ENCODE peak calls at places on chromosomes 2 and 18, in ten cellular contexts. I is body of pancreas, D is Peyer's patch, S is uterus, Q is A549, L is gastrocnemius medialis, K is endothelial cell of umbilical vein, G is esophagus squamous epithelium, U is GM12891, X is sigmoid colon. H is an unnamed sample.

GRCh38 chr2:96805026-96805425 is 11.0 kb upstream of the CNNM3 start:
- DNase-seq in I (no peak), D (no peak), S (no peak), Q (no peak), L (no peak), K (no peak), G (no peak), U (no peak), X (no peak), H (no peak)

GRCh38 chr2:46569061-46569560 is 89.7 kb downstream of the TMEM247 start:
- DNase-seq in I (peak; percentile 28), D (no peak), S (no peak), Q (no peak), L (no peak), K (no peak), G (no peak), U (peak; percentile 23), X (no peak), H (no peak)

GRCh38 chr2:75292826-75293225 is 93.5 kb upstream of the TACR1 start:
- DNase-seq in I (no peak), D (no peak), S (no peak), Q (no peak), L (no peak), K (peak; percentile 96), G (no peak), U (no peak), X (no peak), H (no peak)

GRCh38 chr2:45909677-45910191 is 258.3 kb downstream of the PRKCE start:
- DNase-seq in I (peak; percentile 53), D (peak; percentile 49), S (no peak), Q (no peak), L (no peak), K (no peak), G (no peak), U (peak; percentile 47), X (no peak), H (no peak)

GRCh38 chr18:48161201-48161910 is 230.9 kb upstream of the SMAD2 start:
- DNase-seq in I (peak; percentile 84), D (peak; percentile 85), S (peak; percentile 88), Q (peak; percentile 49), L (peak; percentile 48), K (peak; percentile 26), G (no peak), U (peak; percentile 72), X (peak; percentile 91), H (peak; percentile 75)

GRCh38 chr18:75247601-75248421 is 37.2 kb downstream of the TSHZ1 start:
- DNase-seq in I (no peak), D (no peak), S (no peak), Q (peak; percentile 7), L (no peak), K (peak; percentile 86), G (no peak), U (no peak), X (no peak), H (no peak)

GRCh38 chr2:215929602-215930335 is 83.6 kb downstream of the MREG start:
- DNase-seq in I (no peak), D (no peak), S (no peak), Q (no peak), L (no peak), K (peak; percentile 17), G (no peak), U (no peak), X (no peak), H (no peak)

GRCh38 chr2:235333076-235333475 is 160.8 kb upstream of the AGAP1 start:
- DNase-seq in I (no peak), D (no peak), S (no peak), Q (peak; percentile 73), L (no peak), K (no peak), G (no peak), U (no peak), X (no peak), H (no peak)

GRCh38 chr18:21391074-21391673 is 149.1 kb downstream of the GREB1L start:
- DNase-seq in I (no peak), D (peak; percentile 67), S (no peak), Q (peak; percentile 44), L (no peak), K (peak; percentile 11), G (no peak), U (no peak), X (no peak), H (peak; percentile 2)

GRCh38 chr2:20419752-20420151 is 27.1 kb upstream of the RHOB start:
- DNase-seq in I (no peak), D (no peak), S (no peak), Q (no peak), L (no peak), K (no peak), G (no peak), U (no peak), X (no peak), H (no peak)
- TF ChIP-seq POLR2A in I (no peak), D (no peak), S (no peak), Q (no peak), L (no peak), K (no peak), G (no peak), U (no peak), X (no peak), H (no peak)

DNA sequence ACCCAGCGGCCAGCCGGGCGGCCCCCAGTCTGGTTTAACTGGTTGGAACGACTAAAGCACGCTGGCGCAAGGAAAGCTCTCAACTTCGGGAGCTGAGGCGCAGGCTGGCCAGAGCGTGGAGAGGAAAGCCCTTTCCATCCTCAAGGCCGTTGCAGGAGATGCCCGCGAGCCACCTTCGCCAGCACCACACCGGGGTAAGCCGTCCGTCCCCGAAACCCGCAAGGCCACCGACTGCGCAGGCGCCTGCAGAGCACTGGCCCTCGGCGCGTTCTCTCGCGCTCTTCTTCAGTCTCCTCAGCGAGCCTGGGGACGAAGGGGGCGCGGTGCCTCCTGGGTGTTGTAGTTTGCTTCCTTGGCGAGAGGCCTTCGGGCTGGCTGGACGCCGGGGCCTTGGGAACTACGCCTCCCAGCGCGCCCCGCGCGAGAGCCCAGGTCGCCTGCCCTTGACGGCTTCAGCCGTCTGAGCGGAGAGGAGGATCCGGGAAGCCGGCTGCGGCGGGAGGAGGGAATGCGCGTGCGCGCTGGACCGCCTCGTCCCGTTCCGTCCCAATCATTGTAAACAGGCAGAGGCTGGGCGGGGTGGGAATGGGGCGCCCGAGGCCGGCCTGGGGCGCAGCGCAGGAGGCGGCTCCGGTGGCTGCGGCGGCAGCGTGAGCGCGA is at the start of gene RALBP1:
- DNase-seq in I (peak; percentile 100), D (peak; percentile 100), S (peak; percentile 99), Q (peak; percentile 98), L (peak; percentile 98), K (peak; percentile 100), G (peak; percentile 91), U (peak; percentile 97), X (peak; percentile 100), H (peak; percentile 98)
- TF ChIP-seq POLR2A in I (peak; percentile 79), D (no peak), S (peak; percentile 83), Q (peak; percentile 90), L (peak; percentile 74), K (peak; percentile 93), G (peak; percentile 69), U (peak; percentile 86), X (peak; percentile 70), H (peak; percentile 88)

GRCh38 chr2:64454316-64455030 is 511 bp downstream of the LGALSL start:
- DNase-seq in I (peak; percentile 66), D (peak; percentile 67), S (peak; percentile 54), Q (peak; percentile 55), L (peak; percentile 20), K (peak; percentile 51), G (no peak), U (peak; percentile 79), X (peak; percentile 83), H (peak; percentile 68)

GRCh38 chr2:64455545-64455944 is 1.6 kb downstream of the LGALSL start:
- DNase-seq in I (no peak), D (no peak), S (no peak), Q (peak; percentile 24), L (peak; percentile 38), K (no peak), G (no peak), U (no peak), X (no peak), H (no peak)

GRCh38 chr2:64455031-64455332 is 1.0 kb downstream of the LGALSL start:
- DNase-seq in I (no peak), D (no peak), S (no peak), Q (no peak), L (no peak), K (no peak), G (no peak), U (no peak), X (no peak), H (no peak)

GRCh38 chr2:64456298-64456697 is 2.3 kb downstream of the LGALSL start:
- DNase-seq in I (peak; percentile 45), D (no peak), S (no peak), Q (no peak), L (no peak), K (no peak), G (no peak), U (no peak), X (no peak), H (no peak)

DNA sequence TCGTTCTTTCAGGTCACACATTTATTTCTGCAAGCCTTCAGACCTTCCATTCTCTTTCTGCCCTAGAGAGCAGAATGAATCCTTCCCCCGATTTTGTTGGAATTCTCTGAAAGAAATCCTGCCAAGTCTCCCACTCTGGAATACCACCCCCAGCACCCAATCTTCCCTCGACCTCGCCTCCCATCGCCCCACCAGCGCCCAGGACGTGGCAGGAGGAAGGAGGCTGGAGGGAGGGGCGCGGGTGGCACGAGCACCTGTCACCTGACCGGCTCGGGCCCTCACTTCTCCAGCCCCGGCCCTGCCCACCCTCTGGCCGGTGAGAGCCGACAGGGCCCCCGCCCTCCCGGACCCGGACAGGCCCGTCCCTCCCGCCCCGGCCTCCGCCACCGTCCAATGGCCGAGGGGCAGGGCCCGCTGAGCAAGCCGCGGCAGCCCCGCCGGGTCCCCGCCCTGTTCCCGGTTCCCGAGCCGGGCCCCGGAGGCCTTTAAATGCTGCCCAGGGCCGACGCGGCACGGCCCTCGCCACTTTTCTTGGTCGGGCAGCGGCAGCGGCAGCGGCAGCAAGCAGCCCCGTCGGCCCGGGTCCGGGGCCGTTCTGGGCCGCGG is at the start of gene LGALSL:
- DNase-seq in I (peak; percentile 93), D (peak; percentile 91), S (peak; percentile 68), Q (peak; percentile 78), L (peak; percentile 60), K (peak; percentile 66), G (no peak), U (peak; percentile 67), X (peak; percentile 86), H (peak; percentile 69)
- TF ChIP-seq POLR2A in I (peak; percentile 76), D (peak; percentile 87), S (peak; percentile 29), Q (no peak), L (peak; percentile 64), K (no peak), G (no peak), U (no peak), X (peak; percentile 37), H (no peak)

DNA sequence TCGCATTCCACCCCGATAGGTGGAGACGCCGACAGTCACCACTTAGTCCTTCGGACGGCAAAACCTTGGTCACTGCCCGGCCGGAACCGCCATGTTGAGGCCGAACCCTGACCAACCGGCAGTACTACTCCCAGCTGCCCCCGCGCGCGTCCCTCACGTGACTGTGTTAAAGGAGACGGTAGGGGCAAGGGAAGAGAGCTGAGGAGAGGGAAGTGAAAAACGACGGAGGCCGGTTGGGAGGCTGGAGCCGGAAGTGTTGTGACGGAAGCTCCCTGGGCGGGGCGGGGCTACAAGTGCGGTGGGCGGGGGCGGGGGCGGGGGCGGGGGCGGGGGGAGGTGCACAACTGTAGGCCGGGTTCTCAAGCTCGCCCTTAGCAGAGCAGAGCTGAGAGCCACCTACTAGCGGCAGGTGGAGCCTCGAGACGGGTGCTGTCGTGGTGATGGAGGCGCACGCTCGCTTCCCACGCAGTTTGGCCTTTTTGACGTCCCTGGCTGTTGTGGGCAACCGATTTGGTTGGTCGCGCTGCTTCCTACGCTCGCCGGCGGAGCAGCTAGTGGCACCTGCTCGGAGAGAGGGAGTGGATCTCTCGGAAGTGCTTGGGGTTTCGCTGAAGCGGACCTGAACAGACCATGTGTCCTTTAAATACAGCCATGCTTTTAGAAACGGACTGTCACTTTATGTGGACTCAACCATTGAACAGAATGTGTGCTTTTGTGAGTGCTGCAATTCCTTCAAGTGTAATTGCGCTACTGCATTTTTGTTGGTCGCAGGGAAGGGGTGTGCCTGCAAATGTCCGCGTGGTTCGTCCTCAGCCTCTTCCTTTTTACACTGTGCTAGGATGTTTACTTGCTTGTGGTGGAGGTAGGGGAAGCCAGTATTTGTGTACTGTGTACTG is at the start of gene TRAPPC8:
- DNase-seq in I (peak; percentile 99), D (peak; percentile 99), S (peak; percentile 98), Q (peak; percentile 97), L (peak; percentile 99), K (peak; percentile 98), G (peak; percentile 97), U (peak; percentile 85), X (peak; percentile 99), H (peak; percentile 79)
- TF ChIP-seq POLR2A in I (peak; percentile 84), D (peak; percentile 70), S (no peak), Q (peak; percentile 55), L (peak; percentile 70), K (peak; percentile 84), G (peak; percentile 34), U (peak; percentile 93), X (no peak), H (peak; percentile 86)

H was measured in H54.